ENCODE peak calls at places on chromosomes 5 and 9, in seven cellular contexts. A is CD4-positive, alpha-beta memory T cell; X is activated CD4-positive, CD25-positive, alpha-beta regulatory T cell treated with anti-CD3 and anti-CD28 coated beads, Interleukin-2, amount 50 U/mL, for 16 hours; N is AML-193; Z is activated CD8-positive, alpha-beta memory T cell treated with anti-CD3 and anti-CD28 coated beads, Interleukin-2, amount 10 ng/mL, durations not matched to agents 7 days and 5 days; M is GM12865; R is RWPE1. C is an unnamed sample.

GRCh38 chr5:123156577-123157296 is 67.7 kb downstream of the PRDM6 start:
- DNase-seq in M (no peak), X (no peak), A (no peak), Z (no peak), R (peak), N (no peak), C (no peak)

GRCh38 chr5:14644623-14645237 is 19.8 kb upstream of the OTULIN start:
- DNase-seq in A (no peak), R (no peak), N (no peak), M (no peak), Z (no peak), X (no peak), C (no peak)

GRCh38 chr5:97085787-97086181 is 56.6 kb downstream of the LIX1 start:
- DNase-seq in A (no peak), M (peak), X (no peak), Z (no peak), R (no peak), N (no peak), C (no peak)

GRCh38 chr5:133405275-133406034 is 206.9 kb downstream of the FSTL4 start:
- DNase-seq in M (no peak), X (no peak), Z (no peak), A (no peak), N (no peak), R (no peak), C (no peak)

GRCh38 chr5:171397190-171397589 is 9.5 kb downstream of the NPM1 start:
- DNase-seq in N (no peak), X (no peak), A (no peak), Z (no peak), M (no peak), R (no peak), C (no peak)

GRCh38 chr5:115963566-115963965 is 1.3 kb downstream of the LVRN start:
- DNase-seq in Z (no peak), A (no peak), R (no peak), X (no peak), N (no peak), M (no peak), C (no peak)

GRCh38 chr9:126303488-126303887 is 23.1 kb upstream of the MVB12B start:
- DNase-seq in R (no peak), M (peak), A (no peak), X (no peak), Z (peak), N (no peak), C (no peak)

GRCh38 chr9:70021026-70021571 is 22.5 kb upstream of the MAMDC2 start:
- DNase-seq in N (no peak), M (no peak), X (no peak), A (no peak), Z (no peak), R (peak), C (no peak)